ENCODE peak calls at places on chromosomes 12 and 14, in nine cellular contexts. A, S, B, T, Y, N, I, M and X are unnamed samples.

GRCh38 chr14:73662439-73663056 is 17.8 kb downstream of the DNAL1 start:
- DNase-seq in A (peak; percentile 60), S (no peak), B (peak; percentile 93), T (no peak), Y (peak; percentile 79), N (no peak), I (peak; percentile 52), M (no peak), X (peak; percentile 55)

GRCh38 chr12:66115083-66115600 is 15.4 kb downstream of the LLPH start:
- DNase-seq in A (no peak), S (no peak), B (no peak), T (no peak), Y (no peak), N (no peak), I (no peak), M (no peak), X (no peak)

GRCh38 chr12:25286837-25287236 is 36.1 kb upstream of the KRAS start:
- DNase-seq in A (no peak), S (no peak), B (peak; percentile 78), T (no peak), Y (no peak), N (no peak), I (no peak), M (no peak), X (no peak)

GRCh38 chr12:52005903-52006703 is 643 bp upstream of the TAMALIN start:
- DNase-seq in A (no peak), S (no peak), B (no peak), T (peak; percentile 21), Y (no peak), N (peak; percentile 52), I (no peak), M (no peak), X (no peak)

GRCh38 chr12:45192041-45192695 is 23.7 kb upstream of the ANO6 start:
- DNase-seq in A (peak; percentile 48), S (no peak), B (peak; percentile 69), T (no peak), Y (no peak), N (no peak), I (peak; percentile 85), M (no peak), X (no peak)

GRCh38 chr14:94313991-94314655 is 9.0 kb downstream of the SERPINA6 start:
- DNase-seq in A (no peak), S (no peak), B (peak; percentile 85), T (no peak), Y (no peak), N (no peak), I (no peak), M (no peak), X (no peak)

GRCh38 chr14:73460691-73461127 is 2.4 kb upstream of the NUMB start:
- DNase-seq in A (peak; percentile 46), S (no peak), B (peak; percentile 80), T (no peak), Y (no peak), N (peak; percentile 64), I (peak; percentile 92), M (no peak), X (no peak)

GRCh38 chr12:122403831-122404230 is 18.6 kb downstream of the CLIP1 start:
- DNase-seq in A (no peak), S (no peak), B (no peak), T (no peak), Y (no peak), N (no peak), I (no peak), M (no peak), X (no peak)

GRCh38 chr12:56121204-56121870 is 3.3 kb downstream of the ZC3H10 start:
- DNase-seq in A (no peak), S (no peak), B (no peak), T (no peak), Y (no peak), N (no peak), I (no peak), M (no peak), X (no peak)

GRCh38 chr12:56120158-56120846 is 2.2 kb downstream of the ZC3H10 start:
- DNase-seq in A (peak; percentile 30), S (no peak), B (peak; percentile 75), T (no peak), Y (no peak), N (no peak), I (no peak), M (no peak), X (no peak)

GRCh38 chr12:56119361-56119796 is 1.3 kb downstream of the ZC3H10 start:
- DNase-seq in A (peak; percentile 93), S (no peak), B (peak; percentile 80), T (peak; percentile 94), Y (no peak), N (peak; percentile 87), I (peak; percentile 79), M (peak; percentile 47), X (no peak)

GRCh38 chr12:56124133-56124532 is 3.9 kb upstream of the ESYT1 start:
- DNase-seq in A (peak; percentile 65), S (no peak), B (no peak), T (no peak), Y (no peak), N (no peak), I (no peak), M (no peak), X (no peak)

GRCh38 chr12:56122637-56123036 is 4.6 kb downstream of the ZC3H10 start:
- DNase-seq in A (no peak), S (no peak), B (no peak), T (no peak), Y (no peak), N (no peak), I (no peak), M (no peak), X (no peak)
- H3K36me3 ChIP-seq in A (peaks cover 18% of the 10 kb centered on the region), S (no peaks in the 10 kb centered on the region), B (peaks cover 12% of the 10 kb centered on the region), T (no peaks in the 10 kb centered on the region), Y (peaks cover 8% of the 10 kb centered on the region), N (peaks cover 13% of the 10 kb centered on the region), I (no peaks in the 10 kb centered on the region), M (peaks cover 9% of the 10 kb centered on the region), X (no peaks in the 10 kb centered on the region)

DNA sequence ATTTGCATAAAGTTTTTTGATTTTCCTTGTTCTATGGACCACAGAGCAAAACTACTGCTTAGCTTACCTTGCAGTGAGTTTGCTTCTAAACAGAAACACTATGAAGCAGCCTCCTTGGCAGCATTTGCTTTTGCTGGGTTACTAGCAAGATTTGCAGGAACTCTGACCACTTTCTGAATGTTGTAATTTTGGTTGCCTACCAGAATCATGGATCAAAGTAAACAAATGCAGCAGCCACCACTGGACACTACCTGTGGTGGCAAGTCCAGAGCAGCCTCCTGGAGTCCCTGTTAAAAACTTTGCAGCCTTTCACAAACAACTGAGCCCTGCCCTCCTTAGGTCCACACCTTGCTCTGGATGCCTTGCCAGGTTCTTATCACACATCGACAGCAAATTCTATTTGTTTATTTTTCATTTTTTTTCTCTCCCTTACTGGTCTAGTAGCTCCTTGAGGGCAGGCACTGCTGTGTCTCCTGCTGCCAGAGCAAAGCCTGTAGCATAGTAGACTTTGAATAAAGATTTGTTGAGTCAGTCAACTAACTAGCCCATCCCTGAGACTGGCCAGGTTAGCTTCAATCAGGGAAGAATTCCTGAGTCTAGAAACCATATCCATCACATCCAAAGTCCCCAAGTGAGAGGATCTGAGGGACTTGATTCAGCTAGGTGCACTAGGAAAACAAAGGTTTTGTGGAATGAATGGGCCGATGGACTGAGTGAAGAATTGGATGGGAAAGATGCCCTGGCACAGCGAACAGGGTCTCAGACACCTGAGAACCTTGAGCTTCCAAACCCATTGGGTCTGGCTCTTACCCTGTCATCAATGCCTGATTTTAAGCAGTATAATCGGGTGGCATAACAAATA is 5.7 kb downstream of the TTC6 start:
- DNase-seq in A (no peak), S (no peak), B (peak; percentile 16), T (no peak), Y (no peak), N (no peak), I (no peak), M (no peak), X (no peak)
- H3K27me3 ChIP-seq in A (peaks cover 37% of the 10 kb centered on the region), S (peaks cover 11% of the 10 kb centered on the region), B (peaks cover 7% of the 10 kb centered on the region), T (peaks cover 100% of the 10 kb centered on the region), Y (no peaks in the 10 kb centered on the region), N (peaks cover 43% of the 10 kb centered on the region), I (peaks cover 91% of the 10 kb centered on the region), M (peaks cover 36% of the 10 kb centered on the region), X (peaks cover 3% of the 10 kb centered on the region)

GRCh38 chr12:55762646-55763045 is 19.7 kb downstream of the GDF11 start:
- DNase-seq in A (no peak), S (no peak), B (no peak), T (no peak), Y (no peak), N (no peak), I (no peak), M (no peak), X (no peak)
- H3K36me3 ChIP-seq in A (peaks cover 76% of the 10 kb centered on the region), S (no peaks in the 10 kb centered on the region), B (peaks cover 9% of the 10 kb centered on the region), T (peaks cover 26% of the 10 kb centered on the region), Y (peaks cover 73% of the 10 kb centered on the region), N (peaks cover 34% of the 10 kb centered on the region), I (peaks cover 7% of the 10 kb centered on the region), M (peaks cover 33% of the 10 kb centered on the region), X (peaks cover 5% of the 10 kb centered on the region)

DNA sequence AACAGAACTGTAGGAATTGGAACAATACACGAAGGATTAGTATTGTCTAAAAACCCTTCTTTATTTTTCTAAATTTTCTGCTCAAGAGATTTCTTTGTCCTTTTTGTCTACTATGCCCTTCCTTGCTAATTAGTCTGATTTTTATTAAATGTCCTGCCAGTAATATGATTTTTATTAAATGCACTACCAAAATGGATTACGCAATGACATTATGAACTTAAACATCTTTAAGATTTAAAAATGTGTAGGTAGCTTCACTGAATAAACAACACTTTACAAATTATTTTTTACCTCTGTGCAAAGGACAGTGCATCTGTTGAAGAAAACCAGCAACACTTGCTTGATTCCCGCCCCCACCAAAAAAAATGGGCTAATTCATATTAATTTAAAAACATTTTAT is 8.2 kb upstream of the PAX9 start:
- DNase-seq in A (no peak), S (no peak), B (no peak), T (no peak), Y (no peak), N (no peak), I (no peak), M (no peak), X (no peak)
- H3K27me3 ChIP-seq in A (peaks cover 1% of the 10 kb centered on the region), S (peaks cover 10% of the 10 kb centered on the region), B (no peaks in the 10 kb centered on the region), T (peaks cover 100% of the 10 kb centered on the region), Y (peaks cover 20% of the 10 kb centered on the region), N (peaks cover 57% of the 10 kb centered on the region), I (peaks cover 82% of the 10 kb centered on the region), M (peaks cover 62% of the 10 kb centered on the region), X (peaks cover 4% of the 10 kb centered on the region)

DNA sequence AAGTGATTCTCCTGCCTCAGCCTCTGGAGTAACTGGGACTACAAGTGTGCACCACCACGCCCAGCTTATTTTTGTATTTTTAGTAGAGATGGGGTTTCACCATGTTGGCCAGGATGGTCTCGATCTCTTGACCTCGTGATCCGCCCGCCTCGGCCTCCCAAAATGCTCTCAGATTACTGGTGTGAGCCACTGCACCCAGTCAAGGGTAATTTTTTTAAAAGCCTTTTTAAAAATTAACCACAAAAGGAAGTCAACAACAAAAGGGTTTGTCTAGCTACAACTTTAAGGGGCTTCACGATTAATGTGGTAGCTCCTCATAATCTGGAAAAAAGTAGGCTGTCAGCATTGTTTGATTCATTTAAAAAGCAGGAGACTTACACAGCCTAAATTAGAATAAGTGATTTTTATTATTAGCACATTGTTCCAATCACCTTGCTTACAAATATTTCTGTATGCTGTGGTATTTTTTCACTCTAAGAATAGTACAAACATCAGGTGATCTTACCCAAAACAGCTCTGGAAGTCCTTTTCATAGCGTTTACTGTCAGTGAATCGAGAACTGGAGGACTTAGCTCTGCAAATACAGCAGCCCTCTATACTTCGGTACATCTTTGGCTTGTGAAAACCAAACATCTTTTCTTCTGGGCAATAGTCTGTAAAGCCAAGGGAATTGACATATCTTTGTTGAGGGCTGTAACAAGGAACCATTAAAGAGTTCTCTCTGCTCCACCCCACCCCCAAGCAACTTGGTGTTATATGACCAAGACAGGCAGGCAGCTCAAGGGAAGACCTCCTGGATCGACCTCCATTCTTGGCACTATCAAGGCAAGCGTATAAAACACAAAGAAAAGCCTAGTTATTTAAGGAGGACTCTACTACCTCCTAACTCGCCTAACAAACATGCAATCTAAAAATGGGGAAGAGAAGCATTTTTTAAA is 28.1 kb downstream of the SINHCAF start:
- DNase-seq in A (no peak), S (no peak), B (no peak), T (no peak), Y (no peak), N (no peak), I (no peak), M (no peak), X (no peak)
- H3K36me3 ChIP-seq in A (peaks cover 91% of the 10 kb centered on the region), S (no peaks in the 10 kb centered on the region), B (peaks cover 4% of the 10 kb centered on the region), T (peaks cover 48% of the 10 kb centered on the region), Y (peaks cover 93% of the 10 kb centered on the region), N (no peaks in the 10 kb centered on the region), I (peaks cover 20% of the 10 kb centered on the region), M (peaks cover 56% of the 10 kb centered on the region), X (peaks cover 24% of the 10 kb centered on the region)